ENCODE peak calls at places on chromosomes 6 and 20, in ten cellular contexts. K is Panc1, A is heart left ventricle, M is adrenal gland, O is stomach, V is fibroblast of pulmonary artery, I is left ventricle myocardium inferior, J is AG10803, R is heart right ventricle, C is Peyer's patch. Q is an unnamed sample.

GRCh38 chr20:63416109-63416430 is 54.9 kb upstream of the CHRNA4 start:
- DNase-seq in V (no peak), A (no peak), J (no peak), M (no peak), C (no peak), K (no peak), O (no peak), R (no peak), I (no peak), Q (no peak)

GRCh38 chr6:13710552-13711383 is 867 bp downstream of the RANBP9 start:
- DNase-seq in V (peak), A (peak), K (no peak), R (peak), I (peak), O (peak), M (peak), C (peak), J (no peak), Q (peak)

GRCh38 chr6:110415297-110415916 is at the start of gene DDO:
- DNase-seq in K (no peak), V (peak), J (peak), R (peak), A (peak), M (peak), C (peak), O (peak), I (peak), Q (peak)

GRCh38 chr6:143562143-143562542 is 50.6 kb upstream of the FUCA2 start:
- DNase-seq in I (no peak), A (no peak), O (no peak), V (no peak), J (no peak), K (no peak), R (no peak), C (no peak), M (no peak), Q (no peak)

GRCh38 chr20:19958243-19958642 is 58.9 kb upstream of the NAA20 start:
- DNase-seq in R (no peak), O (no peak), M (no peak), J (no peak), A (no peak), I (no peak), K (no peak), C (no peak), V (no peak), Q (no peak)

GRCh38 chr6:170025341-170026271 is 265.3 kb downstream of the DLL1 start:
- DNase-seq in V (no peak), I (no peak), M (peak), J (no peak), K (no peak), R (no peak), C (peak), A (no peak), O (peak), Q (no peak)

GRCh38 chr6:158008894-158009891 is 27.5 kb downstream of the SYNJ2 start:
- DNase-seq in J (peak), V (peak), M (peak), A (peak), O (no peak), K (no peak), C (no peak), R (peak), I (peak), Q (peak)

GRCh38 chr6:116289876-116290275 is 10.1 kb upstream of the TSPYL1 start:
- DNase-seq in O (no peak), A (no peak), V (no peak), K (no peak), M (no peak), J (no peak), R (no peak), I (no peak), C (no peak), Q (no peak)

GRCh38 chr6:163745566-163746400 is 331.3 kb downstream of the QKI start:
- DNase-seq in V (peak), I (peak), K (peak), A (peak), C (no peak), J (peak), R (peak), M (no peak), O (no peak), Q (no peak)

GRCh38 chr6:30931272-30931671 is 698 bp downstream of the SFTA2 start:
- DNase-seq in J (no peak), O (no peak), V (no peak), R (no peak), M (no peak), A (no peak), I (no peak), K (no peak), C (no peak), Q (no peak)

GRCh38 chr6:77339926-77340325 is 123.4 kb downstream of the HTR1B start:
- DNase-seq in K (no peak), I (no peak), M (no peak), A (no peak), C (no peak), O (no peak), V (no peak), R (no peak), J (no peak), Q (no peak)

GRCh38 chr20:23570178-23570577 is 1.9 kb upstream of the CST9L start:
- DNase-seq in K (no peak), I (no peak), J (no peak), R (no peak), A (no peak), M (no peak), V (no peak), O (no peak), C (no peak), Q (no peak)

GRCh38 chr20:36467076-36467999 is 74.0 kb upstream of the MYL9 start:
- DNase-seq in J (peak), R (peak), I (peak), A (peak), M (no peak), C (peak), K (no peak), V (no peak), O (peak), Q (peak)

GRCh38 chr6:41430875-41431274 is 95.5 kb downstream of the NCR2 start:
- DNase-seq in K (no peak), I (no peak), J (peak), R (no peak), O (no peak), V (peak), M (no peak), A (no peak), C (no peak), Q (no peak)

GRCh38 chr6:19830171-19830570 is 7.0 kb upstream of the ID4 start:
- DNase-seq in V (peak), O (no peak), M (no peak), J (peak), K (no peak), C (no peak), I (no peak), R (no peak), A (no peak), Q (no peak)

GRCh38 chr20:38136421-38137245 is 28.4 kb downstream of the TGM2 start:
- DNase-seq in R (no peak), J (no peak), V (no peak), O (no peak), A (no peak), K (no peak), M (no peak), I (no peak), C (peak), Q (peak)

GRCh38 chr6:7175463-7175862 is 67.7 kb downstream of the RREB1 start:
- DNase-seq in A (no peak), O (no peak), K (no peak), M (no peak), J (peak), C (no peak), I (no peak), V (no peak), R (no peak), Q (no peak)

GRCh38 chr6:38391909-38392614 is 247.7 kb downstream of the BTBD9 start:
- DNase-seq in A (no peak), R (no peak), M (no peak), I (no peak), O (no peak), C (no peak), V (peak), K (no peak), J (peak), Q (no peak)

GRCh38 chr20:51376121-51376520 is 166.4 kb downstream of the NFATC2 start:
- DNase-seq in V (no peak), O (no peak), I (no peak), R (no peak), J (no peak), K (no peak), C (no peak), M (no peak), A (no peak), Q (no peak)

GRCh38 chr6:38012573-38012972 is 193.0 kb downstream of the ZFAND3 start:
- DNase-seq in C (no peak), O (no peak), M (peak), A (peak), J (peak), R (no peak), I (no peak), K (peak), V (peak), Q (no peak)

GRCh38 chr6:98957440-98957839 is 9.7 kb upstream of the FBXL4 start:
- DNase-seq in O (no peak), K (no peak), V (peak), R (no peak), A (no peak), C (no peak), I (no peak), M (peak), J (peak), Q (no peak)

GRCh38 chr6:73888050-73888449 is 192.0 kb downstream of the CD109 start:
- DNase-seq in R (no peak), C (no peak), A (no peak), V (no peak), I (no peak), O (no peak), M (no peak), K (no peak), J (no peak), Q (no peak)

GRCh38 chr6:115271434-115271833 is 789.3 kb downstream of the FRK start:
- DNase-seq in K (no peak), M (no peak), A (no peak), R (no peak), O (no peak), J (no peak), C (no peak), I (no peak), V (no peak), Q (no peak)

GRCh38 chr6:106702451-106703110 is 73.2 kb downstream of the QRSL1 start:
- DNase-seq in O (peak), K (no peak), I (no peak), M (no peak), R (no peak), A (no peak), J (no peak), C (no peak), V (no peak), Q (no peak)

GRCh38 chr20:35106827-35107380 is 14.3 kb upstream of the TRPC4AP start:
- DNase-seq in O (no peak), K (no peak), J (no peak), V (no peak), M (no peak), C (no peak), A (no peak), I (no peak), R (no peak), Q (no peak)

GRCh38 chr6:11585426-11586016 is 48.0 kb downstream of the TMEM170B start:
- DNase-seq in O (no peak), C (no peak), J (peak), I (no peak), M (no peak), V (peak), R (no peak), K (peak), A (no peak), Q (no peak)
- TF ChIP-seq CTCF in O (no peak), C (no peak), J (peak), I (peak), M (peak), V (peak), R (peak), K (peak), A (peak), Q (peak)

GRCh38 chr6:26501482-26501986 is 1.4 kb downstream of the BTN1A1 start:
- DNase-seq in M (peak), I (peak), K (no peak), J (peak), A (peak), R (peak), O (peak), V (peak), C (peak), Q (peak)
- H3K4me3 ChIP-seq in M (no peak), I (peak), K (peak), J (peak), A (peak), R (peak), O (peak), V (peak), C (peak), Q (peak)

DNA sequence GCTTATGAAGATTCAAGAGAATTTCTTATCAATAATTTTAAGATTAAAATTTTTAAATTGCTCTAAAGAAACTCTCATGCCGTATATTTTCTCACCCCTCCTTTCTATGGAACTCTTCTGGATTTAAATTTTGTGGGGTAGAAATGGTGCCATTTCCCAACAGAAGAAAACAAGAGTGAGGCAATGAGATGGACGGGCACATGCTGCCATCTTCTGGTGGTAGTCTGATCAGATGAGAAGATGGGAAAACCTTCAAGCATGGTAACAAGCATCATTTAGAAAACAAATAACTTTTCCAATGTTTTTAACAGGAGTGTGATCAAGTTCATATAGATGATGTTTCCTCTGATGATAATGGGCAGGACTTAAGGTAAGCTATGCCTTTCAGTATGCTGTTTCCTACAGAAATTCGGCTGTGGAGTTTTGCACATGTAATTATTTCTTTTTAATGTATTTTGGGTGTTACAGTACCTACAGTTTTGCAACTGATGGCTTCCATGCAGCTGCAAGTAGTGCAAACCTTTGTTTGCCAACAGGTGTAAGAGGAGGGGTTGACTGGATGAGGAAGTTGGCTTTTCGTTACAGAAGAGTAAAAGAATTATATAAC is 271.4 kb downstream of the EYA4 start:
- DNase-seq in M (peak), I (no peak), K (peak), J (peak), V (peak), A (no peak), O (peak), C (no peak), R (peak), Q (peak)
- TF ChIP-seq CTCF in M (peak), I (peak), K (peak), J (peak), V (peak), A (peak), O (no peak), C (no peak), R (peak), Q (peak)

GRCh38 chr20:49457444-49457843 is 25.0 kb downstream of the KCNB1 start:
- DNase-seq in O (no peak), A (no peak), K (no peak), C (no peak), I (no peak), R (no peak), M (no peak), J (no peak), V (no peak), Q (no peak)
- H3K4me3 ChIP-seq in O (no peak), A (no peak), K (no peak), C (no peak), I (no peak), R (no peak), M (no peak), J (no peak), V (no peak), Q (no peak)

GRCh38 chr20:49210101-49210749 is 9.0 kb upstream of the DDX27 start:
- DNase-seq in M (no peak), O (no peak), I (no peak), V (no peak), K (no peak), A (no peak), C (no peak), R (no peak), J (peak), Q (no peak)
- TF ChIP-seq CTCF in M (no peak), O (no peak), I (no peak), V (no peak), K (no peak), A (no peak), C (no peak), R (no peak), J (no peak), Q (no peak)

GRCh38 chr6:43515808-43516207 is 918 bp downstream of the YIPF3 start:
- DNase-seq in R (no peak), C (no peak), K (no peak), J (no peak), M (no peak), A (no peak), O (no peak), I (no peak), V (no peak), Q (no peak)
- H3K4me3 ChIP-seq in R (peak), C (peak), K (peak), J (peak), M (peak), A (peak), O (peak), I (peak), V (peak), Q (peak)

GRCh38 chr20:47325242-47325641 is 31.3 kb downstream of the ZMYND8 start:
- DNase-seq in K (no peak), J (no peak), O (no peak), C (no peak), M (no peak), I (no peak), A (no peak), V (no peak), R (no peak), Q (no peak)

GRCh38 chr20:47330071-47330470 is 26.4 kb downstream of the ZMYND8 start:
- DNase-seq in C (no peak), O (no peak), I (no peak), M (no peak), R (no peak), V (no peak), K (no peak), A (no peak), J (no peak), Q (no peak)

GRCh38 chr20:47328841-47329448 is 27.6 kb downstream of the ZMYND8 start:
- DNase-seq in K (no peak), I (no peak), V (no peak), A (no peak), M (no peak), O (peak), J (no peak), R (no peak), C (peak), Q (no peak)

GRCh38 chr20:47327711-47328110 is 28.8 kb downstream of the ZMYND8 start:
- DNase-seq in C (peak), M (no peak), R (no peak), I (no peak), K (no peak), J (no peak), O (no peak), A (no peak), V (no peak), Q (no peak)

DNA sequence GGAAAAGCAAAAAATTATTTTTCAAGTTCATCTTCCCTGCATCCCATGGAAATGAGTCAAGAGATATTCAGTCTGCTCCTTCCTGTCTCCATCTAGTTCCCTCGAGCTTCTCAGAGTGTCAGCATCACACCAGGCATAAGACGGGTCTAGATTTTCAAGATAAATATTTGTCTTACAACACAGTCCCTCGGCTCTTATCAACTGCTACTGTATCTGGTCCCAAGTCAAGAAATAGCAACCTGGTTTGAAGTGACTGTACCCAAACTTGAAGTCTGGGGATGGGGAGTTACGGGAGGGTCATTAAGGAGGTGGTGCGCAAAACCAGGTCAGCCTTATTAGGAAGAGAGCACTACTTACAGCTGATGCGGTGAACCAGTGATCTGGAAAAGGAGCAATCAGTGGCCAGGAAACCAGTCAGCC is 29.8 kb downstream of the ZMYND8 start:
- DNase-seq in J (peak), A (no peak), R (no peak), M (no peak), K (no peak), O (no peak), V (peak), I (no peak), C (no peak), Q (no peak)
- TF ChIP-seq CTCF in J (no peak), A (no peak), R (no peak), M (no peak), K (no peak), O (no peak), V (no peak), I (no peak), C (no peak), Q (no peak)

DNA sequence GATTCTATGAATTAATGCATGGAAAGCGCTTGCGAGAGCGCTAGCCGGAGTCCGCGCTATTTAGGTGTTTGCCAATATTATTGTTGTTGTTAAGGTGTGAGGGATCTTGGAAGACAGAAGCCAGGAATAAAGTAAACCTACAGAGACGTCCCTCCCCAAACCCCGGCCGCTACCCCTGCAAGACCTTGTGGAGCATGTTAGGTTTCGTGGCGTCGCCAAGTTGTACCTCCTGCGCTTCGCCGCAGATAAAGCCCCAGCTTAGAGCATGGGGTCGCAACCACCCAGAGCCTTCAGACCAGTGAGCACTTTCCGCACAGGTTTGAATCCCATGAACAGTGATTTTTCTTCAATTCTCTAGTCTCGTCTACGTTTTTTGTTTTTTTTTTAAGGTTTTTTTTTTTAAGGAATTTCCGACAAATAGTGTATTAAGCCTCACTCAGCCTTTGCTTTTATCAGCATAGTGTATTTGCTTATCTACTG is 16.9 kb upstream of the ZSCAN9 start:
- DNase-seq in K (no peak), V (no peak), J (no peak), O (no peak), C (no peak), A (no peak), R (no peak), I (no peak), M (no peak), Q (no peak)
- H3K4me3 ChIP-seq in K (peak), V (peak), J (peak), O (peak), C (peak), A (peak), R (peak), I (peak), M (no peak), Q (peak)

GRCh38 chr6:100459291-100459690 is 5.4 kb downstream of the SIM1 start:
- DNase-seq in C (no peak), M (no peak), I (no peak), J (no peak), O (no peak), A (no peak), V (no peak), K (no peak), R (no peak), Q (no peak)

GRCh38 chr6:100461273-100461919 is 3.3 kb downstream of the SIM1 start:
- DNase-seq in C (no peak), J (peak), A (no peak), I (no peak), O (no peak), M (no peak), K (no peak), R (no peak), V (no peak), Q (no peak)

GRCh38 chr6:100462396-100462795 is 2.3 kb downstream of the SIM1 start:
- DNase-seq in M (no peak), C (no peak), J (no peak), O (no peak), K (no peak), A (no peak), I (no peak), V (no peak), R (no peak), Q (no peak)

GRCh38 chr6:100461920-100462295 is 2.8 kb downstream of the SIM1 start:
- DNase-seq in M (no peak), R (no peak), C (no peak), O (no peak), V (no peak), A (no peak), I (no peak), J (peak), K (no peak), Q (no peak)

DNA sequence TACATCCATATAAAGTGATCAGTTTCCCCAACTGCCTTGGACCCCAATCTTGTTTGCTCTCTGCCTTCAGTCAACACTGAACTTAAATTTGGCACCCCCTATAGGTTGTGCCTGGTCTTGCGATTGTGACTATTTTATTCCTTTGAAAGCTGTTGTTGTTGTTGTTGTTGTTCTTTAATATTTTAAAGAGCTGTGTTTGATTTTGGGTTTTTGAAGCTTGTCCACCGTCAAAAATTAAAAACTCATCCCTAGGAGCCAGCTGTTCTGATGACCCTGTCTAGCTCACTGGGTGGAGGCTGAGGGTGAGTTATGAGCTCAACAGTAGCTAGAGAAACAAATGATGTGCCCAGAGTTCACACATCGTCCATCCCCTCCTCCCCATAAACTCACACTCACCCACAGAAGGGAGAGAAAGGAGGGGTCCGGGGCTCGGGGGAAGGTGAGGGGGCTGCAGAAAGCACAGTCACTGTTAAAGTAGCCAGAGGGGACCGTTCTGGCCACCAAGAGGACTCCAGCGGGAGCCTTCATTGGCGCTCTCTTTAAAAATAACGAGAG is 4.0 kb downstream of the SIM1 start:
- DNase-seq in I (no peak), A (no peak), K (no peak), O (no peak), J (peak), R (no peak), M (no peak), V (no peak), C (no peak), Q (no peak)
- TF ChIP-seq CTCF in I (no peak), A (no peak), K (peak), O (no peak), J (peak), R (no peak), M (no peak), V (peak), C (no peak), Q (no peak)